ENCODE peak calls at places on chromosomes 1 and 21, in nine cellular contexts. Q is fibroblast of pulmonary artery; H is stimulated activated CD4-positive, alpha-beta T cell treated with anti-CD3 and anti-CD28 coated beads, Interleukin-12 subunit alpha, Interleukin-12 subunit beta, amount 100 ng/mL, for 48 hours; I is NCI-H187; P is amniotic stem cell; O is HFF-Myc; Z is sigmoid colon; S is T-cell; N is MV-4-11. E is an unnamed sample.

GRCh38 chr1:30596891-30597290 is 126.5 kb downstream of the MATN1 start:
- DNase-seq in Q (no peak), H (no peak), I (no peak), P (no peak), O (no peak), Z (no peak), S (no peak), N (no peak), E (no peak)

GRCh38 chr1:106956721-106957120 is 99.8 kb upstream of the PRMT6 start:
- DNase-seq in Q (no peak), H (no peak), I (no peak), P (no peak), O (peak), Z (no peak), S (no peak), N (no peak), E (no peak)

GRCh38 chr1:56374026-56374974 is 205.1 kb downstream of the PLPP3 start:
- DNase-seq in Q (no peak), H (no peak), I (no peak), P (no peak), O (no peak), Z (peak), S (no peak), N (no peak), E (no peak)

GRCh38 chr21:45297329-45297728 is 9.6 kb upstream of the POFUT2 start:
- DNase-seq in Q (no peak), H (no peak), I (no peak), P (no peak), O (no peak), Z (peak), S (no peak), N (no peak), E (no peak)

GRCh38 chr1:6854166-6854565 is 68.9 kb downstream of the CAMTA1 start:
- DNase-seq in Q (peak), H (no peak), I (no peak), P (no peak), O (no peak), Z (no peak), S (no peak), N (no peak), E (no peak)

GRCh38 chr1:8169364-8170058 is 143.4 kb upstream of the ERRFI1 start:
- DNase-seq in Q (peak), H (peak), I (peak), P (no peak), O (peak), Z (peak), S (peak), N (peak), E (peak)

GRCh38 chr1:194616835-194617234 is 1430.4 kb upstream of the B3GALT2 start:
- DNase-seq in Q (no peak), H (no peak), I (no peak), P (no peak), O (no peak), Z (no peak), S (no peak), N (no peak), E (no peak)

GRCh38 chr1:77639056-77639455 is 43.4 kb downstream of the ZZZ3 start:
- DNase-seq in Q (peak), H (no peak), I (no peak), P (no peak), O (no peak), Z (no peak), S (no peak), N (no peak), E (peak)

GRCh38 chr1:69710484-69710883 is 142.8 kb downstream of the LRRC7 start:
- DNase-seq in Q (peak), H (no peak), I (no peak), P (no peak), O (no peak), Z (no peak), S (no peak), N (no peak), E (peak)

GRCh38 chr1:1290238-1290731 is 10.0 kb downstream of the SCNN1D start:
- DNase-seq in Q (peak), H (peak), I (no peak), P (no peak), O (no peak), Z (no peak), S (no peak), N (peak), E (no peak)

GRCh38 chr1:17925838-17926237 is 170.7 kb downstream of the ACTL8 start:
- DNase-seq in Q (no peak), H (no peak), I (no peak), P (no peak), O (no peak), Z (no peak), S (no peak), N (no peak), E (no peak)

GRCh38 chr1:109668123-109668800 is 405 bp downstream of the GSTM2 start:
- DNase-seq in Q (no peak), H (no peak), I (no peak), P (no peak), O (no peak), Z (no peak), S (no peak), N (no peak), E (no peak)

GRCh38 chr1:198255783-198256182 is 99.0 kb downstream of the NEK7 start:
- DNase-seq in Q (no peak), H (no peak), I (no peak), P (no peak), O (no peak), Z (no peak), S (no peak), N (no peak), E (no peak)

E was measured in non-pigmented ciliary epithelial cell.